ENCODE peak calls at places on chromosomes 4 and X, in nine cellular contexts. A is GM12865, E is lower leg skin, Z is pancreas, D is transverse colon, I is AG09309, V is OCI-LY7, W is colonic mucosa, L is fibroblast of lung. H is an unnamed sample.

GRCh38 chr4:804804-805203 is 21.1 kb downstream of the CPLX1 start:
- DNase-seq in A (no peak), E (no peak), Z (no peak), D (no peak), I (no peak), V (no peak), W (no peak), L (no peak), H (no peak)

GRCh38 chr4:4869731-4870483 is 10.4 kb downstream of the MSX1 start:
- DNase-seq in A (no peak), E (peak), Z (no peak), D (no peak), I (no peak), V (no peak), W (no peak), L (no peak), H (no peak)

GRCh38 chrX:22520128-22520828 is 247.6 kb downstream of the CBLL2 start:
- DNase-seq in A (no peak), E (no peak), Z (no peak), D (no peak), I (no peak), V (no peak), W (no peak), L (no peak), H (no peak)

GRCh38 chr4:73979407-73979806 is 2.4 kb downstream of the PF4 start:
- DNase-seq in A (no peak), E (no peak), Z (no peak), D (no peak), I (no peak), V (no peak), W (no peak), L (no peak), H (no peak)

GRCh38 chr4:145071560-145071959 is 26.4 kb downstream of the ANAPC10 start:
- DNase-seq in A (no peak), E (no peak), Z (no peak), D (no peak), I (no peak), V (no peak), W (no peak), L (no peak), H (no peak)

GRCh38 chrX:48465336-48465933 is 4.6 kb downstream of the SLC38A5 start:
- DNase-seq in A (no peak), E (no peak), Z (no peak), D (no peak), I (peak), V (no peak), W (no peak), L (peak), H (no peak)

GRCh38 chrX:2921750-2922149 is 7.4 kb downstream of the ARSD start:
- DNase-seq in A (no peak), E (no peak), Z (no peak), D (no peak), I (no peak), V (no peak), W (no peak), L (no peak), H (no peak)

GRCh38 chr4:99645036-99645435 is 12.6 kb downstream of the C4orf54 start:
- DNase-seq in A (no peak), E (no peak), Z (no peak), D (no peak), I (no peak), V (no peak), W (no peak), L (no peak), H (no peak)

GRCh38 chrX:84907324-84907946 is 96.2 kb upstream of the APOOL start:
- DNase-seq in A (no peak), E (no peak), Z (no peak), D (no peak), I (no peak), V (peak), W (no peak), L (peak), H (no peak)

GRCh38 chrX:43968347-43968746 is 4.8 kb downstream of the NDP start:
- DNase-seq in A (no peak), E (no peak), Z (no peak), D (no peak), I (no peak), V (no peak), W (no peak), L (no peak), H (no peak)

GRCh38 chrX:135740683-135741149 is 27.3 kb downstream of the CT45A3 start:
- DNase-seq in A (peak), E (peak), Z (no peak), D (peak), I (no peak), V (peak), W (peak), L (no peak), H (no peak)

GRCh38 chr4:185740471-185740873 is 71.5 kb downstream of the SORBS2 start:
- DNase-seq in A (peak), E (no peak), Z (peak), D (no peak), I (no peak), V (peak), W (no peak), L (peak), H (peak)

GRCh38 chrX:155966876-155967275 is 30.6 kb upstream of the IL9R start:
- DNase-seq in A (peak), E (no peak), Z (no peak), D (peak), I (peak), V (peak), W (no peak), L (no peak), H (peak)

GRCh38 chrX:136866337-136867095 is 14.0 kb downstream of the RBMX start:
- DNase-seq in A (peak), E (no peak), Z (no peak), D (no peak), I (no peak), V (no peak), W (no peak), L (no peak), H (no peak)

GRCh38 chrX:93868289-93868985 is 194.4 kb downstream of the FAM133A start:
- DNase-seq in A (no peak), E (no peak), Z (no peak), D (no peak), I (no peak), V (no peak), W (no peak), L (no peak), H (no peak)

GRCh38 chr4:148415500-148415899 is 26.7 kb downstream of the NR3C2 start:
- DNase-seq in A (no peak), E (no peak), Z (no peak), D (no peak), I (no peak), V (peak), W (no peak), L (peak), H (no peak)

GRCh38 chr4:69360271-69360670 is 80.0 kb downstream of the UGT2B28 start:
- DNase-seq in A (no peak), E (no peak), Z (no peak), D (peak), I (no peak), V (no peak), W (peak), L (no peak), H (no peak)

GRCh38 chr4:25401066-25401465 is 24.0 kb downstream of the ANAPC4 start:
- DNase-seq in A (no peak), E (no peak), Z (no peak), D (no peak), I (no peak), V (no peak), W (no peak), L (no peak), H (no peak)

GRCh38 chr4:3190549-3190948 is 58.4 kb upstream of the MSANTD1 start:
- DNase-seq in A (no peak), E (peak), Z (no peak), D (no peak), I (no peak), V (no peak), W (no peak), L (no peak), H (no peak)

GRCh38 chrX:12930150-12930549 is 23.7 kb downstream of the TLR8 start:
- DNase-seq in A (no peak), E (no peak), Z (no peak), D (no peak), I (no peak), V (no peak), W (no peak), L (no peak), H (no peak)

GRCh38 chr4:173318648-173319211 is 15.4 kb downstream of the HMGB2 start:
- DNase-seq in A (no peak), E (no peak), Z (no peak), D (no peak), I (no peak), V (peak), W (no peak), L (peak), H (no peak)
- H3K4me3 ChIP-seq in A (no peak), E (no peak), Z (no peak), D (no peak), I (no peak), V (no peak), W (no peak), L (no peak), H (no peak)

GRCh38 chr4:87390931-87391782 is at the start of gene HSD17B11:
- DNase-seq in A (peak), E (peak), Z (peak), D (peak), I (peak), V (peak), W (peak), L (peak), H (peak)
- TF ChIP-seq CTCF in A (no peak), E (no peak), Z (no peak), D (peak), I (no peak), V (peak), W (no peak), L (peak), H (peak)

GRCh38 chr4:118751634-118752293 is 66.6 kb downstream of the METTL14 start:
- DNase-seq in A (no peak), E (no peak), Z (no peak), D (no peak), I (no peak), V (no peak), W (no peak), L (no peak), H (no peak)

GRCh38 chr4:118752551-118752950 is 67.4 kb downstream of the METTL14 start:
- DNase-seq in A (no peak), E (no peak), Z (no peak), D (no peak), I (no peak), V (no peak), W (no peak), L (no peak), H (no peak)

GRCh38 chr4:118753096-118753495 is 67.9 kb downstream of the METTL14 start:
- DNase-seq in A (no peak), E (no peak), Z (no peak), D (no peak), I (no peak), V (no peak), W (no peak), L (no peak), H (no peak)

GRCh38 chr4:118746251-118746919 is 61.2 kb downstream of the METTL14 start:
- DNase-seq in A (no peak), E (no peak), Z (no peak), D (no peak), I (no peak), V (no peak), W (no peak), L (no peak), H (no peak)

DNA sequence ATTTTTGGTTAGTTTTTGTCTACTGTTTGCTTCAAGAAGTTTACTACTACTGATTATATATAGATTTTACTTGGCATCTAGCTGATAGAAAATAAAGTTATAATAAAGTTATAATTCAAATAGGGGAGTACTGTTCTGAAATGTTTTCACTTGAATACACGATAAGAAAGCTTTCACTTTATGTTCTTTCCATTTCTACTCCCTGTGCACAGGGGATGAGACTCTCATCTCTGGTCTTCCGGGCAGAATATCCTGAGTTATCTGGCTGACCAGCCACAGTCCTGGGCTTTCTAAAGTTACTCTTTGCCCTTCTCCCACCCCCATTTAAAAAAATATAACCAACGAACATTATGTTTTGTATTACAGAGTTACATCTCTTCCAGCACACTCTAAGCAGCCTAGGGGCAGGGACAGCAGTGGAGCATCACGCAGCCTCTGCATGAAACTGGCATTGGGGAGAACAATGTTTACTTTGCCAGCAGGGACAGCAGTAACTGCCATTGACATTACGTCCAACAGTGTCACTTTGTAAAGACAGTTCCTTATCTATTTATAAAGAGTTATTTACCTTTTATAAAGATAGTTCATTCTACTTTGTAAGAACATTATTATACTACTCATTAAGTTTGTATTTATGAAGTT is 64.3 kb downstream of the METTL14 start:
- DNase-seq in A (no peak), E (no peak), Z (no peak), D (no peak), I (no peak), V (no peak), W (no peak), L (no peak), H (no peak)
- H3K4me3 ChIP-seq in A (no peak), E (no peak), Z (no peak), D (peak), I (no peak), V (no peak), W (no peak), L (no peak), H (no peak)

GRCh38 chrX:107029752-107030151 is 29.7 kb upstream of the MORC4 start:
- DNase-seq in A (no peak), E (no peak), Z (no peak), D (no peak), I (no peak), V (no peak), W (no peak), L (no peak), H (no peak)

GRCh38 chrX:107025538-107025937 is 25.5 kb upstream of the MORC4 start:
- DNase-seq in A (peak), E (no peak), Z (no peak), D (no peak), I (no peak), V (peak), W (no peak), L (peak), H (no peak)
- TF ChIP-seq CTCF in A (peak), E (no peak), Z (no peak), D (peak), I (peak), V (peak), W (peak), L (peak), H (peak)

GRCh38 chr4:173092003-173092402 is 76.6 kb upstream of the GALNT7 start:
- DNase-seq in A (no peak), E (no peak), Z (no peak), D (no peak), I (no peak), V (no peak), W (no peak), L (no peak), H (no peak)
- H3K4me3 ChIP-seq in A (no peak), E (no peak), Z (no peak), D (no peak), I (no peak), V (no peak), W (no peak), L (no peak), H (no peak)

DNA sequence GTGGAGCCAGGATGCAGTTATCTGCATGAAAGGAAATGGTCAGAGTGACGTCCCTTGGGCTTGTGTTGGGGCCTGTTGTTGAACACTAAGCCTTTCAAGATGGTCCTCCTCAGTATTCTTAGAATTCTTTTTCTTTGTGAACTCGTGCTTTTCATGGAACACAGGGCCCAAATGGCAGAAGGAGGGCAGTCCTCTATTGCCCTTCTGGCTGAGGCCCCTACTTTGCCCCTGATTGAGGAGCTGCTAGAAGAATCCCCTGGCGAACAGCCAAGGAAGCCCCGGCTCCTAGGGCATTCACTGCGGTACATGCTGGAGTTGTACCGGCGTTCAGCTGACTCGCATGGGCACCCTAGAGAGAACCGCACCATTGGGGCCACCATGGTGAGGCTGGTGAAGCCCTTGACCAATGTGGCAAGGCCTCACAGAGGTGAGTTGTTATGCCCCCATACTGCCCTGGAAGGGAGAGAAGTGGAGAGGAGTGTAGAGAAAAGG is at the start of gene BMP15:
- DNase-seq in A (no peak), E (no peak), Z (no peak), D (no peak), I (no peak), V (no peak), W (no peak), L (no peak), H (no peak)
- TF ChIP-seq CTCF in A (no peak), E (no peak), Z (no peak), D (no peak), I (no peak), V (no peak), W (no peak), L (no peak), H (no peak)

GRCh38 chrX:8430444-8430843 is 34.2 kb upstream of the VCX3B start:
- DNase-seq in A (no peak), E (no peak), Z (no peak), D (no peak), I (no peak), V (no peak), W (no peak), L (no peak), H (no peak)
- H3K4me3 ChIP-seq in A (no peak), E (no peak), Z (no peak), D (no peak), I (no peak), V (no peak), W (no peak), L (no peak), H (no peak)

GRCh38 chr4:57086324-57086723 is 23.9 kb downstream of the IGFBP7 start:
- DNase-seq in A (no peak), E (no peak), Z (no peak), D (no peak), I (no peak), V (no peak), W (no peak), L (no peak), H (no peak)
- TF ChIP-seq CTCF in A (no peak), E (no peak), Z (no peak), D (no peak), I (no peak), V (no peak), W (no peak), L (no peak), H (no peak)